ENCODE peak calls at places on chromosomes 12 and 14, in ten cellular contexts. J is A549, Q is gastrocnemius medialis, X is transverse colon, R is ovary, E is Peyer's patch, L is NB4, H is IMR-90, D is uterus, Y is H54. W is an unnamed sample.

GRCh38 chr14:69674546-69675245 is 63.3 kb downstream of the SUSD6 start:
- DNase-seq in J (no peak), Q (no peak), X (no peak), R (no peak), E (no peak), L (no peak), H (no peak), D (no peak), Y (no peak), W (no peak)

GRCh38 chr12:6104027-6104426 is 20.4 kb downstream of the VWF start:
- DNase-seq in J (no peak), Q (no peak), X (no peak), R (no peak), E (no peak), L (no peak), H (no peak), D (no peak), Y (no peak), W (no peak)

GRCh38 chr12:71639341-71639760 is 24.3 kb downstream of the ZFC3H1 start:
- DNase-seq in J (peak; percentile 39), Q (no peak), X (no peak), R (no peak), E (no peak), L (peak; percentile 30), H (no peak), D (no peak), Y (no peak), W (peak; percentile 36)

GRCh38 chr14:100237735-100238418 is 1.1 kb upstream of the YY1 start:
- DNase-seq in J (peak; percentile 56), Q (peak; percentile 51), X (peak; percentile 58), R (no peak), E (no peak), L (peak; percentile 80), H (peak; percentile 35), D (peak; percentile 48), Y (peak; percentile 41), W (peak; percentile 80)

GRCh38 chr14:104708606-104709268 is 15.3 kb upstream of the ADSS1 start:
- DNase-seq in J (peak; percentile 81), Q (peak; percentile 64), X (peak; percentile 78), R (peak; percentile 80), E (peak; percentile 82), L (peak; percentile 74), H (peak; percentile 39), D (peak; percentile 71), Y (peak; percentile 84), W (peak; percentile 81)

GRCh38 chr14:92489394-92490238 is 24.0 kb upstream of the RIN3 start:
- DNase-seq in J (no peak), Q (no peak), X (no peak), R (no peak), E (no peak), L (no peak), H (no peak), D (no peak), Y (no peak), W (no peak)

GRCh38 chr12:117100251-117100650 is 1.0 kb upstream of the TESC start:
- DNase-seq in J (peak; percentile 63), Q (no peak), X (no peak), R (no peak), E (peak; percentile 32), L (peak; percentile 72), H (peak; percentile 16), D (no peak), Y (peak; percentile 50), W (peak; percentile 56)

GRCh38 chr12:26319511-26319910 is 124.1 kb downstream of the SSPN start:
- DNase-seq in J (no peak), Q (peak; percentile 67), X (no peak), R (peak; percentile 75), E (no peak), L (no peak), H (peak; percentile 94), D (peak; percentile 61), Y (peak; percentile 26), W (no peak)

GRCh38 chr14:60724080-60724618 is at the start of gene SIX4:
- DNase-seq in J (peak; percentile 78), Q (peak; percentile 93), X (peak; percentile 53), R (peak; percentile 66), E (peak; percentile 54), L (peak; percentile 68), H (peak; percentile 92), D (peak; percentile 68), Y (peak; percentile 62), W (peak; percentile 54)

GRCh38 chr12:401235-402126 is at the start of gene CCDC77:
- DNase-seq in J (peak; percentile 95), Q (peak; percentile 92), X (peak; percentile 93), R (peak; percentile 95), E (peak; percentile 96), L (peak; percentile 94), H (peak; percentile 88), D (peak; percentile 90), Y (peak; percentile 75), W (no peak)

GRCh38 chr12:2998789-2999264 is 39.6 kb downstream of the TEAD4 start:
- DNase-seq in J (no peak), Q (peak; percentile 100), X (no peak), R (peak; percentile 65), E (peak; percentile 39), L (peak; percentile 47), H (peak; percentile 88), D (peak; percentile 93), Y (peak; percentile 98), W (no peak)

GRCh38 chr14:55129428-55130193 is 559 bp downstream of the LGALS3 start:
- DNase-seq in J (peak; percentile 72), Q (peak; percentile 44), X (peak; percentile 59), R (peak; percentile 75), E (peak; percentile 74), L (peak; percentile 66), H (peak; percentile 74), D (peak; percentile 71), Y (peak; percentile 57), W (peak; percentile 68)
- TF ChIP-seq POLR2A in J (no peak), Q (no peak), X (peak; percentile 10), R (no peak), E (no peak), L (no peak), H (peak; percentile 76), D (no peak), Y (no peak), W (peak; percentile 58)

GRCh38 chr12:9730011-9730410 is 2.9 kb downstream of the CLECL1 start:
- DNase-seq in J (no peak), Q (no peak), X (no peak), R (no peak), E (no peak), L (peak; percentile 36), H (no peak), D (no peak), Y (no peak), W (no peak)

GRCh38 chr12:9731393-9731792 is 1.5 kb downstream of the CLECL1 start:
- DNase-seq in J (no peak), Q (no peak), X (no peak), R (no peak), E (no peak), L (no peak), H (no peak), D (no peak), Y (no peak), W (no peak)

GRCh38 chr12:9729082-9729481 is 3.8 kb downstream of the CLECL1 start:
- DNase-seq in J (no peak), Q (no peak), X (no peak), R (no peak), E (no peak), L (no peak), H (no peak), D (no peak), Y (no peak), W (no peak)

GRCh38 chr12:9731797-9732196 is 1.1 kb downstream of the CLECL1 start:
- DNase-seq in J (no peak), Q (no peak), X (no peak), R (no peak), E (no peak), L (peak; percentile 48), H (no peak), D (no peak), Y (no peak), W (peak; percentile 5)

GRCh38 chr12:9730591-9730990 is 2.3 kb downstream of the CLECL1 start:
- DNase-seq in J (no peak), Q (no peak), X (no peak), R (no peak), E (no peak), L (no peak), H (no peak), D (no peak), Y (no peak), W (no peak)
- TF ChIP-seq POLR2A in J (no peak), Q (no peak), X (no peak), R (no peak), E (no peak), L (no peak), H (no peak), D (no peak), Y (no peak), W (no peak)

GRCh38 chr14:64986578-64987571 is at the start of gene FNTB:
- DNase-seq in J (peak; percentile 97), Q (peak; percentile 95), X (peak; percentile 96), R (peak; percentile 93), E (peak; percentile 98), L (peak; percentile 97), H (peak; percentile 97), D (peak; percentile 95), Y (peak; percentile 89), W (peak; percentile 98)
- TF ChIP-seq POLR2A in J (peak; percentile 56), Q (peak; percentile 75), X (peak; percentile 75), R (peak; percentile 33), E (peak; percentile 64), L (peak; percentile 69), H (peak; percentile 21), D (peak; percentile 30), Y (peak; percentile 32), W (peak; percentile 77)

DNA sequence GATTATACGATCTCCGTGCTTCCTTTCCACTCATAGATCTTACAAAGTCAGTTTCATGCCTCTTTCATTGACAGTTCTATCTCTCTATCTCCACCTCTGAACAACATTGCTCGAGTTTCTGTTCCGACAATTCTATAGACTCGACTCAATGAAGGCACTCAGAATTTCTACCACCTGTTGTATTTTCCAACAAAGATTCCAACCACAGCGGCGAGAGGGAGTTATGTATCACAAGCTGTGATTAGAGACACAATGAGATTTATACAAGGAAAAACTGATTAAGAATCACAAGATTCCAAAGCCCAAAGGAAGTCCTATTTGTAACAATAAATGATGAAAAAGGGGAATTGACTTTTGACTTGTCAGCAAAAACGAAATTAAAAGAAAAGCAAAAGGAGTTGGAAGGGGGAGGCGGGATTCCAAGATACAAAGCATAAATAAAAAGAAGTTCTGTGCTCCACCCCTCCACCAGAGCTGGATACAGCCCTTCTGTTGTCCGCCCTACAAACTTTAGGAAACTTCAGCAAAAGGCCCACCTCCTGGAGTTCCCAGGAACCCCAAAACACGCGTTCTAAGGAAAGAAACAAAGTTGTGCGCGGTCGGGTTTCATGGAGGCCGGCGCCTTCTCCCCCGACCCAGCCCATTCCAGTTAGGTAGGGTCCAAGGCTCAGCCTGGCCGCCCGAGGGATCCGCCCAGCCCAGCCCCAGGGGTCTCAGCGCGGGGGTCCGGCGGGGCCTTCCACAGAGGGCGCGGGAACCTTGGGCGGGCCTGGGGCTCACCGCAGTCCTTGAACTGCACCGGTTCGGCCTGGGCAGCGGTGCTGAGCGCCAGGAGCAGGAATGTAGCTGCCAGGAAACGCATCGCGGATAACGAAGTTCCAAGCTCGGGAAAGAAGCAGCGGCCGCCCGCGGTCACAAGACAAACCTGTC is at the start of gene NPC2:
- DNase-seq in J (no peak), Q (no peak), X (no peak), R (no peak), E (no peak), L (no peak), H (no peak), D (no peak), Y (no peak), W (peak; percentile 41)
- TF ChIP-seq POLR2A in J (peak; percentile 54), Q (peak; percentile 63), X (peak; percentile 81), R (peak; percentile 62), E (peak; percentile 74), L (no peak), H (no peak), D (peak; percentile 77), Y (peak; percentile 39), W (no peak)